ENCODE peak calls at places on chromosomes 16 and 17, in four cellular contexts. E is colonic mucosa; J is CD4-positive, alpha-beta memory T cell; H is ovary. K is an unnamed sample.

GRCh38 chr16:69040144-69040909 is 65.1 kb upstream of the HAS3 start:
- DNase-seq in E (no peak), J (no peak), H (no peak), K (no peak)

GRCh38 chr16:64964126-64964540 is 157.7 kb downstream of the CDH11 start:
- DNase-seq in E (no peak), J (no peak), H (no peak), K (no peak)

GRCh38 chr17:7176870-7177209 is 2.3 kb downstream of the ASGR1 start:
- DNase-seq in E (no peak), J (no peak), H (no peak), K (no peak)

GRCh38 chr17:5373112-5373511 is 46.4 kb downstream of the NUP88 start:
- DNase-seq in E (no peak), J (no peak), H (no peak), K (no peak)

GRCh38 chr17:32497431-32498205 is 10.8 kb downstream of the CDK5R1 start:
- DNase-seq in E (no peak), J (no peak), H (no peak), K (no peak)

GRCh38 chr16:85103096-85104079 is 8.9 kb downstream of the CIBAR2 start:
- DNase-seq in E (no peak), J (no peak), H (no peak), K (no peak)

GRCh38 chr17:63758428-63758827 is 15.0 kb downstream of the CCDC47 start:
- DNase-seq in E (no peak), J (no peak), H (no peak), K (no peak)

GRCh38 chr17:83083368-83084201 is 4.2 kb downstream of the METRNL start:
- DNase-seq in E (peak), J (peak), H (peak), K (peak)

GRCh38 chr17:75692976-75693375 is 25.8 kb downstream of the SAP30BP start:
- DNase-seq in E (no peak), J (no peak), H (peak), K (no peak)

GRCh38 chr16:69596801-69597200 is 31.0 kb downstream of the NFAT5 start:
- DNase-seq in E (no peak), J (no peak), H (no peak), K (no peak)

GRCh38 chr16:15635926-15636325 is 7.0 kb downstream of the MARF1 start:
- DNase-seq in E (no peak), J (no peak), H (no peak), K (no peak)

GRCh38 chr17:31815212-31815611 is 43.8 kb downstream of the COPRS start:
- DNase-seq in E (no peak), J (no peak), H (no peak), K (no peak)

GRCh38 chr16:3610698-3611144 is 685 bp downstream of the SLX4 start:
- DNase-seq in E (no peak), J (peak), H (no peak), K (no peak)

GRCh38 chr17:48903401-48903800 is 4.8 kb upstream of the UBE2Z start:
- DNase-seq in E (no peak), J (no peak), H (no peak), K (no peak)

GRCh38 chr17:42194133-42194899 is at the start of gene GHDC:
- DNase-seq in E (peak), J (peak), H (peak), K (no peak)

GRCh38 chr17:42192189-42193126 is 1.8 kb downstream of the GHDC start:
- DNase-seq in E (no peak), J (no peak), H (no peak), K (no peak)

GRCh38 chr17:42191209-42191608 is 3.1 kb downstream of the GHDC start:
- DNase-seq in E (no peak), J (no peak), H (no peak), K (no peak)

GRCh38 chr17:42190491-42191180 is 3.7 kb downstream of the GHDC start:
- DNase-seq in E (no peak), J (no peak), H (no peak), K (no peak)

GRCh38 chr17:42193216-42194132 is 820 bp downstream of the GHDC start:
- DNase-seq in E (no peak), J (no peak), H (no peak), K (no peak)
- H3K27ac ChIP-seq in E (peak), J (peak), H (peak), K (peak)

DNA sequence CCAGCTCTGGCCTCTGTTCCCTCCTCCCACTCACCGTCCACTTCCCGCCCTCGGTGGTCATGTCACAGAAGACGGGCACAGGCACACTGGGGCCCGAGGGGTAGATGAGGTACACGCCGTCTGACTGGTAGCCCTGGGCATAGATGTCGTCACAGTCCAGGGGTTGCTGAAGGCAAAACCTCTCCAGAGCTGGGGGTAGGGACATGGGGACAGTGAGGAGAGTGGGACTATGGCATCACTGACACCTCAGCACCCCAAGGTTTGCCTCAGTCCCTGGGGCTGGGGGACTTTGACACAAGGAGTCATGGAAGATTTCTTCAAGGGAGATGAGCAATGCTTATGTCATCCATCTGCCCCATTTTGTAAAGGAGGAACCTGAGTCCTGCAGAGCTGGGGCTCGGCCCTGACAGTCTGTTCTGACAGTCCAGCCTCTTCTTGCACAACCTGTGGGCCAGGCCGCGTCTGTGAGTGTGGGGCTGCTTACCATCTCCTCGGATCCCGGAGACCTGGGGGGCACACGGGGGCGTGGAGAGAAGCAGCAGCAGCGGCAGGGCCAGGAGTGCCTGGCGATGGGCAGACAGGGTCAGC is 620 bp downstream of the MFAP4 start:
- DNase-seq in E (no peak), J (no peak), H (peak), K (no peak)
- H3K27ac ChIP-seq in E (peak), J (no peak), H (peak), K (peak)

GRCh38 chr17:17942846-17943245 is 29.4 kb downstream of the TOM1L2 start:
- DNase-seq in E (no peak), J (no peak), H (no peak), K (no peak)

GRCh38 chr17:17938388-17939107 is 33.7 kb downstream of the TOM1L2 start:
- DNase-seq in E (peak), J (no peak), H (no peak), K (no peak)

GRCh38 chr17:17937958-17938357 is 34.2 kb downstream of the TOM1L2 start:
- DNase-seq in E (no peak), J (no peak), H (no peak), K (no peak)

GRCh38 chr17:17941015-17941414 is 31.2 kb downstream of the TOM1L2 start:
- DNase-seq in E (no peak), J (no peak), H (no peak), K (no peak)

GRCh38 chr17:17940451-17940911 is 31.7 kb downstream of the TOM1L2 start:
- DNase-seq in E (no peak), J (no peak), H (no peak), K (no peak)
- H3K27ac ChIP-seq in E (no peak), J (no peak), H (no peak), K (peak)

GRCh38 chr17:69818467-69818866 is 256.6 kb upstream of the KCNJ16 start:
- DNase-seq in E (no peak), J (no peak), H (no peak), K (no peak)
- H3K27ac ChIP-seq in E (no peak), J (no peak), H (no peak), K (no peak)